ENCODE peak calls at places on chromosomes 3 and 15, in four cellular contexts. K is H9, S is IMR-90, H is H1. A is an unnamed sample.

GRCh38 chr3:105555206-105555605 is 188.5 kb downstream of the ALCAM start:
- DNase-seq in K (no peak), S (peak), H (no peak), A (no peak)

GRCh38 chr15:73737506-73737905 is 15.6 kb downstream of the INSYN1 start:
- DNase-seq in K (no peak), S (no peak), H (no peak), A (no peak)

GRCh38 chr3:14467723-14468620 is 65.6 kb downstream of the SLC6A6 start:
- DNase-seq in K (peak), S (peak), H (peak), A (peak)

GRCh38 chr15:36897834-36898233 is 202.5 kb downstream of the MEIS2 start:
- DNase-seq in K (no peak), S (no peak), H (no peak), A (no peak)

GRCh38 chr15:51641490-51642135 is 19.0 kb upstream of the DMXL2 start:
- DNase-seq in K (no peak), S (no peak), H (no peak), A (no peak)

GRCh38 chr15:57865294-57865693 is 158.8 kb downstream of the POLR2M start:
- DNase-seq in K (peak), S (no peak), H (no peak), A (peak)

GRCh38 chr3:120559228-120560061 is 36.7 kb upstream of the NDUFB4 start:
- DNase-seq in K (peak), S (peak), H (peak), A (peak)

GRCh38 chr3:7407107-7407506 is 546.2 kb downstream of the GRM7 start:
- DNase-seq in K (no peak), S (no peak), H (no peak), A (peak)

GRCh38 chr3:56197259-56197965 is 270.9 kb downstream of the ERC2 start:
- DNase-seq in K (no peak), S (no peak), H (no peak), A (no peak)

GRCh38 chr15:48058371-48058770 is 62.4 kb upstream of the SLC24A5 start:
- DNase-seq in K (no peak), S (no peak), H (no peak), A (no peak)

GRCh38 chr3:105523496-105523895 is 156.8 kb downstream of the ALCAM start:
- DNase-seq in K (no peak), S (peak), H (no peak), A (no peak)

GRCh38 chr3:46668116-46668515 is 25.4 kb downstream of the ALS2CL start:
- DNase-seq in K (peak), S (no peak), H (no peak), A (no peak)

GRCh38 chr3:57500506-57500905 is 43.6 kb downstream of the DNAH12 start:
- DNase-seq in K (no peak), S (no peak), H (no peak), A (no peak)

GRCh38 chr15:64105113-64105704 is 9.4 kb downstream of the SNX1 start:
- DNase-seq in K (no peak), S (peak), H (no peak), A (no peak)

GRCh38 chr3:39166134-39166710 is 12.8 kb upstream of the CSRNP1 start:
- DNase-seq in K (no peak), S (peak), H (no peak), A (peak)

GRCh38 chr3:1275495-1275894 is 182.7 kb downstream of the CNTN6 start:
- DNase-seq in K (peak), S (no peak), H (no peak), A (peak)

GRCh38 chr3:29181149-29181780 is 99.6 kb upstream of the RBMS3 start:
- DNase-seq in K (no peak), S (no peak), H (no peak), A (peak)

GRCh38 chr3:58260733-58261132 is 23.1 kb downstream of the ABHD6 start:
- DNase-seq in K (no peak), S (peak), H (no peak), A (no peak)

GRCh38 chr3:138493804-138494606 is 59.6 kb downstream of the ESYT3 start:
- DNase-seq in K (no peak), S (peak), H (no peak), A (no peak)

GRCh38 chr3:131033480-131034080 is 6.9 kb downstream of the NEK11 start:
- DNase-seq in K (no peak), S (peak), H (no peak), A (peak)

GRCh38 chr3:76024640-76025039 is 239.3 kb upstream of the ZNF717 start:
- DNase-seq in K (no peak), S (peak), H (no peak), A (peak)

GRCh38 chr3:194072097-194072428 is 63.9 kb upstream of the HES1 start:
- DNase-seq in K (no peak), S (no peak), H (no peak), A (no peak)

GRCh38 chr3:3356836-3357235 is 177.3 kb upstream of the CRBN start:
- DNase-seq in K (no peak), S (no peak), H (no peak), A (no peak)

GRCh38 chr3:48966876-48967361 is 23.1 kb upstream of the P4HTM start:
- DNase-seq in K (no peak), S (no peak), H (no peak), A (no peak)

GRCh38 chr15:82969353-82969752 is 16.7 kb upstream of the RAMAC start:
- DNase-seq in K (no peak), S (no peak), H (no peak), A (no peak)

GRCh38 chr3:63687569-63688233 is 35.2 kb downstream of the SNTN start:
- DNase-seq in K (no peak), S (no peak), H (no peak), A (peak)

GRCh38 chr15:28182216-28182615 is 83.1 kb upstream of the OCA2 start:
- DNase-seq in K (no peak), S (no peak), H (no peak), A (no peak)

GRCh38 chr3:132573657-132574260 is 23.3 kb upstream of the ACKR4 start:
- DNase-seq in K (no peak), S (no peak), H (no peak), A (no peak)

GRCh38 chr3:141605883-141606282 is 119.1 kb downstream of the RASA2 start:
- DNase-seq in K (no peak), S (peak), H (no peak), A (peak)

GRCh38 chr15:73965094-73965729 is 26.9 kb downstream of the STOML1 start:
- DNase-seq in K (peak), S (no peak), H (no peak), A (peak)

GRCh38 chr15:41891946-41892345 is 1.9 kb downstream of the SPTBN5 start:
- DNase-seq in K (no peak), S (no peak), H (no peak), A (no peak)

GRCh38 chr15:101348015-101348414 is 53.0 kb upstream of the SNRPA1 start:
- DNase-seq in K (no peak), S (no peak), H (no peak), A (peak)

GRCh38 chr3:39213613-39214012 is 21.2 kb upstream of the XIRP1 start:
- DNase-seq in K (no peak), S (no peak), H (no peak), A (peak)

GRCh38 chr3:61601831-61602230 is 40.5 kb downstream of the PTPRG start:
- DNase-seq in K (no peak), S (peak), H (no peak), A (no peak)

GRCh38 chr3:116474356-116475200 is 29.3 kb upstream of the LSAMP start:
- DNase-seq in K (no peak), S (peak), H (no peak), A (no peak)

GRCh38 chr3:194472290-194472920 is 14.4 kb downstream of the ATP13A3 start:
- DNase-seq in K (no peak), S (peak), H (no peak), A (peak)

GRCh38 chr15:62896380-62896866 is 146.1 kb upstream of the TPM1 start:
- DNase-seq in K (no peak), S (no peak), H (no peak), A (peak)

GRCh38 chr3:52779011-52779410 is 1.6 kb downstream of the ITIH1 start:
- DNase-seq in K (no peak), S (no peak), H (no peak), A (no peak)

GRCh38 chr15:36313881-36314280 is 265.5 kb upstream of the CDIN1 start:
- DNase-seq in K (no peak), S (no peak), H (no peak), A (peak)

GRCh38 chr3:96169111-96169510 is 645.3 kb upstream of the EPHA6 start:
- DNase-seq in K (no peak), S (no peak), H (no peak), A (no peak)

GRCh38 chr3:96175500-96175899 is 638.9 kb upstream of the EPHA6 start:
- DNase-seq in K (no peak), S (no peak), H (no peak), A (no peak)

DNA sequence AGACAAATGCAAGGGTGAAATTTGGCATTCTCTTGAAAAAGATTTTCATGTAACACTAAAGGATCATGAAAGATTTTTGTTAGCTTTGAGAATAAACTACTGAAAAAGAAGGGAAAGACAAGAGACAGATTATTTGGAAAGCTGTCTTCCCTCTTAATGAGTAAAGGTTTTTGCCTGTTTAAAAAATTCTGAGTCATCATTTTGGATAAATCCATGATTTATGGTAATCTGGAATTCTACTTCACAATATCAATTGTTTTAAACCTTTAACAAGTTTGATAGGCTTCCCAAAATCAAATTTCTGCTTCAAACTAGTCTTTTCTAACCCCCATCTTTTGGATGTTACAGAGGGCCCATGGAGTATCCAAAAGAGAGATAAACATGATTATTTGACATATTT is 641.5 kb upstream of the EPHA6 start:
- DNase-seq in K (no peak), S (no peak), H (no peak), A (no peak)
- H3K56ac ChIP-seq in K (no peak), S (no peak), H (no peak), A (no peak)

GRCh38 chr3:183984749-183985729 is 32.6 kb downstream of the ABCC5 start:
- DNase-seq in K (peak), S (no peak), H (no peak), A (peak)

GRCh38 chr3:183988216-183988790 is 29.4 kb downstream of the ABCC5 start:
- DNase-seq in K (no peak), S (peak), H (no peak), A (no peak)

GRCh38 chr3:183991403-183991802 is 26.3 kb downstream of the ABCC5 start:
- DNase-seq in K (no peak), S (no peak), H (no peak), A (no peak)

GRCh38 chr3:183984337-183984736 is 33.3 kb downstream of the ABCC5 start:
- DNase-seq in K (no peak), S (no peak), H (no peak), A (no peak)

DNA sequence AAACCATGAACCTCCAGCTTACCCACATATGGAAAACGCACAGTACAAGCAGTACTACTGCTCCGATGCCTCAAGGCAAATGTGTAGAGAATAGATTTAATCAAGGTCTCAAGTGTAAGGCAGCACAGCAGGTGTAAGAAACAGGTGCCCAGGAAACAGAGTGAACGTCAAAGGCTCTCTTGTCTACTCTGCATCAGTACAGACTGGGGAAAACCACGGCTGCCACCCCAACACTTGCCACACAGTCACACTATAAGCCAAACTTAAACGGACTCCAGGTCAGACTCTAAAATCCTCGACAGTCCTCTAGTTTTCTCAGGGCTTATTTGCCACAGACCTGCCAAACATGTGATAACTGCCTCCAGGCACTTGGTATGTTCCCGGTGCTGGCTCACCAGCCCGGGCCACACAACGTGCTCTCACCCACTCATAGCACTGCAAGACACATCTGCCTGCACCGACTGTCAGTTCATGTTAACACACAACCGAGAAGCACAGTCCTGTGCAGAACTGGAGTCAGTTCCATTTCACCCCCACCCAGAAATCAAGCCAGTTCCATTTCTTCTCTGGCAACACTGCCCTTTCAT is 30.6 kb downstream of the ABCC5 start:
- DNase-seq in K (no peak), S (no peak), H (no peak), A (no peak)
- H4K8ac ChIP-seq in K (no peak), S (no peak), H (no peak), A (no peak)

DNA sequence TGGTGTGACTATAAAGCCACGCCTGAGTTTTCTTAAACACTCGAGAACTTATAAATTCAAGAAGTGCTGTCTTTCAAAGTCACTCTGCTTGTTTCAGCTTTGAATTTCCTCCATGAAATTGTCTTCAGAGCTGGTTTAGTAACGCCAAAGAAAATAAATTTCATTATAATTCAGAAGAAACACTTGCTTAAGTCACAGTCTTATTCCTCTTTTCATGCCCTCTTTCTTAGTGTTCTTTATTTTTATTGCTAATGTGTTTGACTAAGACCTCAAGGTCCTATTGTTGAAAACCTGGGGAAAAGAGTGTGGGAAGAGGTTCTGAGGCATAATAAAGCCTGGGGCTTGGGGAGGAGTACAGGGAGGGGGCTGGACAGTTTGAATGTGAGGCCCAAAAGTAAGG is 3.3 kb upstream of the RCN2 start:
- DNase-seq in K (no peak), S (no peak), H (no peak), A (no peak)
- H3K56ac ChIP-seq in K (no peak), S (no peak), H (no peak), A (no peak)

DNA sequence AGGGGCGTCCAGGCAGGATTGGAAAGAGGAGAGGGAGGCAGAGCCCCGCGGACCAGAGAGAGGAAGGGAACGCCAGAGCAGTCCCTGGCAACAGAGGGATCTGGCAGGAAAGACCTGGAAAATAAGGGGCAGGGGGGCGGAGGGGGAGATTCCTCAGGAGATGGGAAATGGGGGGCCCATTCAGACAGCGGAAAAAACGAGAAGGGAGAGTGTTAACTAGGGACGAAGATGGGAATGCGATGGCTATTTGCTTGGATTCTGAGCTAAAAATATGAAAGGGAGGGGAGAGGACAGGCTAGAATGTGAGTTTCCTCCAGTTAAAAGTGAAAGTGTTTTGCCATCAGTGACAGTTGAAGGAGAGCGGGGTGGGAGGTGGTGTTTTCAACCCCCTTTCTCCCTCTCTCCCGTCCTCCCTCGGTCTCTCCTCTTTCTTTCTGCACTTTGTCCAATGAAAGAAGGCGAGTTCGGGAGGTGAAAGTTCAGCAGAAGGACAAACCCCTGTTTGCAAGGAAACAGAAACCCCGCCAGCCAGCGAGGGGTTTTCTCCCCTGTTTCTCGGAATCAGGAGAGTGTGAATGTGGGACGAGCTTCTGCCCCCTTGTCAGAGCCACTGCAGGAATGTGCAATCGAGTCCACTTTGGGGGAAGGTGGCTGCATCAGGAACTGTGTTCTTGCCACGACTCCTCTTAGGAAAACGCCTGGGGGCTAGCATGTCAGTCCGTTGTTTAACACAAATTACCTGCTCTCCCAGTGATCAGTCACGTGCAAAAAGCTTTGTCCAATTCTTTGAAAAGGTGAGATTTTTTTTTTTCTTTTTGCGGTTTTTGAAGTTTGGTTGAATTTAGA is 911 bp upstream of the FOXP1 start:
- DNase-seq in K (peak), S (peak), H (peak), A (peak)
- H4K8ac ChIP-seq in K (no peak), S (peak), H (peak), A (no peak)

DNA sequence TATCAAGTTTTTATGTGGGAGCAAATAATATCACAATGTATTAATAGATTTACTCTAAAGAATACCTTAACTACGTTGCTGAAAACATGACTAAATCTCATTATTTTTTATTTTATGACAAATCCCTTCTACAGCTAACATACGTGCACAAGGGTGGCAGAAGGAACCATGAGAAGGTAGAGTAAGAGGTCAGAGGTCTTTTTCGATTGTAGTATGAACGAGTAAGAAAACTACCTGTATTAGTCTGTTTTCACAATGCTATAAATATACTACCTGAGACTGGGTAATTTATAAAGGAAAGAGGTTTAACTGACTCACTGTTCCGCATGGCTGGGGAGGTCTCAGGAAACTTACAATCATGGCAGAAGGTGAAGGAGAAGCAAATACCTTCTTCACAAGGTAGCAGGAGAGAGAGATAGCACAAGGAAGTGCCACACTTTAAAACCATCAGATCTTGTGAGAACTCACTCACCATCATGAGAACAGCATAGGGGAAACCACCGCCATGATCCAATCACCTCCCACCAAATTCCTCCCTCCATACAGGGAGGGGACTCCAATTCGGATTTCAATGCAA is 95.3 kb downstream of the SUCLG2 start:
- DNase-seq in K (no peak), S (no peak), H (no peak), A (no peak)
- H3K56ac ChIP-seq in K (no peak), S (no peak), H (no peak), A (no peak)

GRCh38 chr15:65516997-65517865 is at the start of gene DPP8:
- DNase-seq in K (peak), S (peak), H (peak), A (peak)
- H4K8ac ChIP-seq in K (no peak), S (peak), H (peak), A (no peak)

GRCh38 chr3:134150476-134150875 is 100.2 kb downstream of the RYK start:
- DNase-seq in K (no peak), S (no peak), H (no peak), A (no peak)
- H3K56ac ChIP-seq in K (no peak), S (no peak), H (no peak), A (no peak)

A was measured in mesendoderm.